ENCODE peak calls at places on chromosome 3, in eight cellular contexts. One of them, this sample, is unnamed.

GRCh38 chr3:156472150-156472549 is 82.8 kb downstream of the SSR3 start:
- DNase-seq in right cardiac atrium: no peak
- DNase-seq in SJSA1: no peak
- DNase-seq in H7: no peak
- DNase-seq in Jurkat, Clone E6-1: no peak
- DNase-seq in kidney: no peak
- DNase-seq in ovary: no peak
- DNase-seq in fibroblast of mammary gland: no peak
- DNase-seq in this sample: no peak

GRCh38 chr3:99579965-99580364 is 58.4 kb upstream of the COL8A1 start:
- DNase-seq in right cardiac atrium: no peak
- DNase-seq in SJSA1: no peak
- DNase-seq in H7: no peak
- DNase-seq in Jurkat, Clone E6-1: no peak
- DNase-seq in kidney: no peak
- DNase-seq in ovary: no peak
- DNase-seq in fibroblast of mammary gland: peak; percentile 5
- DNase-seq in this sample: no peak

GRCh38 chr3:4752201-4753072 is 226.8 kb upstream of the BHLHE40 start:
- DNase-seq in right cardiac atrium: no peak
- DNase-seq in SJSA1: no peak
- DNase-seq in H7: no peak
- DNase-seq in Jurkat, Clone E6-1: no peak
- DNase-seq in kidney: peak; percentile 79
- DNase-seq in ovary: no peak
- DNase-seq in fibroblast of mammary gland: no peak
- DNase-seq in this sample: no peak

GRCh38 chr3:23271876-23272741 is 69.0 kb downstream of the UBE2E2 start:
- DNase-seq in right cardiac atrium: peak; percentile 46
- DNase-seq in SJSA1: no peak
- DNase-seq in H7: no peak
- DNase-seq in Jurkat, Clone E6-1: no peak
- DNase-seq in kidney: no peak
- DNase-seq in ovary: no peak
- DNase-seq in fibroblast of mammary gland: peak; percentile 39
- DNase-seq in this sample: no peak

GRCh38 chr3:42771271-42771670 is 1.8 kb downstream of the CCDC13 start:
- DNase-seq in right cardiac atrium: no peak
- DNase-seq in SJSA1: no peak
- DNase-seq in H7: no peak
- DNase-seq in Jurkat, Clone E6-1: no peak
- DNase-seq in kidney: no peak
- DNase-seq in ovary: no peak
- DNase-seq in fibroblast of mammary gland: no peak
- DNase-seq in this sample: no peak

GRCh38 chr3:158205994-158206393 is 96.1 kb downstream of the RSRC1 start:
- DNase-seq in right cardiac atrium: no peak
- DNase-seq in SJSA1: no peak
- DNase-seq in H7: no peak
- DNase-seq in Jurkat, Clone E6-1: no peak
- DNase-seq in kidney: no peak
- DNase-seq in ovary: no peak
- DNase-seq in fibroblast of mammary gland: no peak
- DNase-seq in this sample: no peak

GRCh38 chr3:73516656-73517055 is 108.1 kb downstream of the PDZRN3 start:
- DNase-seq in right cardiac atrium: no peak
- DNase-seq in SJSA1: no peak
- DNase-seq in H7: no peak
- DNase-seq in Jurkat, Clone E6-1: no peak
- DNase-seq in kidney: no peak
- DNase-seq in ovary: no peak
- DNase-seq in fibroblast of mammary gland: no peak
- DNase-seq in this sample: no peak

GRCh38 chr3:167913218-167913902 is 177.8 kb downstream of the SERPINI1 start:
- DNase-seq in right cardiac atrium: no peak
- DNase-seq in SJSA1: no peak
- DNase-seq in H7: peak; percentile 4
- DNase-seq in Jurkat, Clone E6-1: no peak
- DNase-seq in kidney: no peak
- DNase-seq in ovary: no peak
- DNase-seq in fibroblast of mammary gland: peak; percentile 77
- DNase-seq in this sample: no peak

GRCh38 chr3:127674099-127674792 is 1.5 kb downstream of the ABTB1 start:
- DNase-seq in right cardiac atrium: peak; percentile 37
- DNase-seq in SJSA1: no peak
- DNase-seq in H7: no peak
- DNase-seq in Jurkat, Clone E6-1: no peak
- DNase-seq in kidney: peak; percentile 66
- DNase-seq in ovary: peak; percentile 5
- DNase-seq in fibroblast of mammary gland: no peak
- DNase-seq in this sample: no peak
- H3K4me3 ChIP-seq in right cardiac atrium: peak overlapping the region; percentile 90
- H3K4me3 ChIP-seq in SJSA1: no peak overlapping the region
- H3K4me3 ChIP-seq in H7: peak overlapping the region; percentile 79
- H3K4me3 ChIP-seq in Jurkat, Clone E6-1: no peak overlapping the region
- H3K4me3 ChIP-seq in kidney: peak overlapping the region; percentile 14
- H3K4me3 ChIP-seq in ovary: peak overlapping the region; percentile 81
- H3K4me3 ChIP-seq in fibroblast of mammary gland: no peak overlapping the region
- H3K4me3 ChIP-seq in this sample: peak overlapping the region; percentile 99

GRCh38 chr3:66408458-66408857 is 92.4 kb downstream of the LRIG1 start:
- DNase-seq in right cardiac atrium: no peak
- DNase-seq in SJSA1: no peak
- DNase-seq in H7: no peak
- DNase-seq in Jurkat, Clone E6-1: no peak
- DNase-seq in kidney: no peak
- DNase-seq in ovary: no peak
- DNase-seq in fibroblast of mammary gland: no peak
- DNase-seq in this sample: peak; percentile 17

GRCh38 chr3:66410976-66411375 is 89.8 kb downstream of the LRIG1 start:
- DNase-seq in right cardiac atrium: no peak
- DNase-seq in SJSA1: no peak
- DNase-seq in H7: no peak
- DNase-seq in Jurkat, Clone E6-1: no peak
- DNase-seq in kidney: no peak
- DNase-seq in ovary: no peak
- DNase-seq in fibroblast of mammary gland: no peak
- DNase-seq in this sample: no peak

GRCh38 chr3:66411436-66411835 is 89.4 kb downstream of the LRIG1 start:
- DNase-seq in right cardiac atrium: no peak
- DNase-seq in SJSA1: no peak
- DNase-seq in H7: no peak
- DNase-seq in Jurkat, Clone E6-1: no peak
- DNase-seq in kidney: no peak
- DNase-seq in ovary: no peak
- DNase-seq in fibroblast of mammary gland: peak; percentile 66
- DNase-seq in this sample: peak; percentile 57

GRCh38 chr3:66409771-66410355 is 91.0 kb downstream of the LRIG1 start:
- DNase-seq in right cardiac atrium: no peak
- DNase-seq in SJSA1: no peak
- DNase-seq in H7: no peak
- DNase-seq in Jurkat, Clone E6-1: no peak
- DNase-seq in kidney: no peak
- DNase-seq in ovary: no peak
- DNase-seq in fibroblast of mammary gland: no peak
- DNase-seq in this sample: no peak

DNA sequence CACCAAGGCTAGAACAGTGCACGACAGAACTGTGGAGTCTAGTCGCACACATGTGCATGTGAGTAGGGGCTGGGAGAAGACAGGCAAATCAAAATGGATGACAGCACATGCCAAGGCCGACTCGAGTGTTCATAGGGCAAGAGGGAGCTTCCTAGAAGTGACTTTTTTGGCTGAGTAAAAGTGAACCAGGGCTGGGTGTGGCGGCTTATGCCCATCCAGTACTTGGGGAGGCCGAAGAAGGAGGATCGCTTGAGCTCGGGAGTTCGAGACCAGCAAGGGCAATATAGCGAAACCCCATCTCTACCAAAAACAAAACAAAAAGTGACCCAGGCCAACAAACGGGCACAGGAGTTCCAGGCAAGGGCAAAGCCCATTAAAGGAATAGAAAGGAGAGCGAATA is 90.5 kb downstream of the LRIG1 start:
- DNase-seq in right cardiac atrium: no peak
- DNase-seq in SJSA1: no peak
- DNase-seq in H7: no peak
- DNase-seq in Jurkat, Clone E6-1: no peak
- DNase-seq in kidney: no peak
- DNase-seq in ovary: no peak
- DNase-seq in fibroblast of mammary gland: no peak
- DNase-seq in this sample: peak; percentile 6
- H3K4me3 ChIP-seq in right cardiac atrium: no peak overlapping the region
- H3K4me3 ChIP-seq in SJSA1: no peak overlapping the region
- H3K4me3 ChIP-seq in H7: no peak overlapping the region
- H3K4me3 ChIP-seq in Jurkat, Clone E6-1: no peak overlapping the region
- H3K4me3 ChIP-seq in kidney: no peak overlapping the region
- H3K4me3 ChIP-seq in ovary: no peak overlapping the region
- H3K4me3 ChIP-seq in fibroblast of mammary gland: no peak overlapping the region
- H3K4me3 ChIP-seq in this sample: no peak overlapping the region

DNA sequence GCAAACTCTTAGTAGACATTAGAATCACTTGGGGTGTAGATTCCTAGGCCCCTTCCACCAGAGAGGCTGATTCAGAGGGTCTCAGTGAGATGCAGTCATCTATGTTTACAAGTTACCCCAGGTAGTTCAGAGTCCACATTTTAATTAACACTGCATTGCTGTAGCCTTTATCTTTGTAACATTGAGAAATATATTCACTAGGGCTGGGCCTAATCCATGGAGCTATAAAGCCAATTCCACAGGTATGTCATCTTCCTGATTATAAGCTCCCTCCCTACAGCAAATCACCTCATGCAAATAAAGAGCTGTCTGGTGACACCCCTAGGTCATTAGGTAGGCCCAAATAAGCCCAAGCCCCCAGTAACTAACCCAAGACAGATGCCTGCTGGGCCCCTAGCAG is 39.5 kb upstream of the STT3B start:
- DNase-seq in right cardiac atrium: no peak
- DNase-seq in SJSA1: no peak
- DNase-seq in H7: no peak
- DNase-seq in Jurkat, Clone E6-1: no peak
- DNase-seq in kidney: no peak
- DNase-seq in ovary: no peak
- DNase-seq in fibroblast of mammary gland: no peak
- DNase-seq in this sample: no peak
- H3K4me3 ChIP-seq in right cardiac atrium: no peak overlapping the region
- H3K4me3 ChIP-seq in SJSA1: no peak overlapping the region
- H3K4me3 ChIP-seq in H7: no peak overlapping the region
- H3K4me3 ChIP-seq in Jurkat, Clone E6-1: no peak overlapping the region
- H3K4me3 ChIP-seq in kidney: no peak overlapping the region
- H3K4me3 ChIP-seq in ovary: no peak overlapping the region
- H3K4me3 ChIP-seq in fibroblast of mammary gland: no peak overlapping the region
- H3K4me3 ChIP-seq in this sample: no peak overlapping the region

DNA sequence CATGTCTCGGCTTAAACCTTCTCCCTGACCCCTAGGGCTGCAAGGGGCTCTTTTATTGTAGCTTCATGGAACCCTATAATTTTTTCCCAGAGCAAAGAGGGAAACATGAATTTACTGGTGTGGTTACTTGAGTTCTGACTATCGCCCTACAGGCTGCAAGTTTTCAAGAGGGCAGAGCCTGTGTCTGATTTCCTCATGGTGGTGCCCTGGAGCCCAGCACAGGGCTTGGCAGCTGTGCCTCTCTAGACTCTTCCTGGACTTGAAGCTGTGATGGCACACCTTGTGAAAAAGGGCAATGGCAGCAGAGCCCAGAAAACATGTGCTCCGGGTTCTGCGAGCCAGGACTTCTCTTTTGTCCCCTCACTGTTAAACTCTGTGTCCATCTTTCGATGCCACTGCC is 34.2 kb upstream of the TF start:
- DNase-seq in right cardiac atrium: no peak
- DNase-seq in SJSA1: no peak
- DNase-seq in H7: no peak
- DNase-seq in Jurkat, Clone E6-1: no peak
- DNase-seq in kidney: no peak
- DNase-seq in ovary: no peak
- DNase-seq in fibroblast of mammary gland: no peak
- DNase-seq in this sample: no peak
- H3K4me3 ChIP-seq in right cardiac atrium: no peak overlapping the region
- H3K4me3 ChIP-seq in SJSA1: no peak overlapping the region
- H3K4me3 ChIP-seq in H7: no peak overlapping the region
- H3K4me3 ChIP-seq in Jurkat, Clone E6-1: no peak overlapping the region
- H3K4me3 ChIP-seq in kidney: no peak overlapping the region
- H3K4me3 ChIP-seq in ovary: no peak overlapping the region
- H3K4me3 ChIP-seq in fibroblast of mammary gland: no peak overlapping the region
- H3K4me3 ChIP-seq in this sample: no peak overlapping the region

This sample was measured in heart left ventricle.